ENCODE peak calls at places on chromosome 16, in five cellular contexts. One of them, this sample, is unnamed.

GRCh38 chr16:4244254-4244812 is 2.5 kb upstream of the SRL start:
- DNase-seq in left ventricle myocardium inferior: no peak
- DNase-seq in naive B cell: no peak
- DNase-seq in cardiac muscle cell: peak
- DNase-seq in NCI-H1105: peak
- DNase-seq in this sample: no peak

GRCh38 chr16:14186007-14186953 is 115.2 kb downstream of the MRTFB start:
- DNase-seq in naive B cell: no peak
- DNase-seq in cardiac muscle cell: peak
- DNase-seq in NCI-H1105: no peak
- DNase-seq in left ventricle myocardium inferior: peak
- DNase-seq in this sample: no peak

GRCh38 chr16:85227924-85228462 is 115.7 kb upstream of the CIBAR2 start:
- DNase-seq in left ventricle myocardium inferior: no peak
- DNase-seq in cardiac muscle cell: peak
- DNase-seq in naive B cell: no peak
- DNase-seq in NCI-H1105: no peak
- DNase-seq in this sample: no peak

GRCh38 chr16:31148281-31148728 is 1.6 kb downstream of the PRSS36 start:
- DNase-seq in naive B cell: no peak
- DNase-seq in NCI-H1105: no peak
- DNase-seq in cardiac muscle cell: no peak
- DNase-seq in left ventricle myocardium inferior: no peak
- DNase-seq in this sample: peak

GRCh38 chr16:27321013-27321960 is 7.5 kb downstream of the IL4R start:
- DNase-seq in NCI-H1105: no peak
- DNase-seq in naive B cell: no peak
- DNase-seq in left ventricle myocardium inferior: no peak
- DNase-seq in cardiac muscle cell: no peak
- DNase-seq in this sample: no peak

GRCh38 chr16:3282747-3283524 is at the start of gene ZNF263:
- DNase-seq in naive B cell: peak
- DNase-seq in left ventricle myocardium inferior: peak
- DNase-seq in NCI-H1105: peak
- DNase-seq in cardiac muscle cell: peak
- DNase-seq in this sample: peak

GRCh38 chr16:46833465-46833810 is 2.5 kb upstream of the C16orf87 start:
- DNase-seq in left ventricle myocardium inferior: no peak
- DNase-seq in cardiac muscle cell: no peak
- DNase-seq in NCI-H1105: no peak
- DNase-seq in naive B cell: no peak
- DNase-seq in this sample: no peak

GRCh38 chr16:30721606-30722005 is 22.6 kb downstream of the SRCAP start:
- DNase-seq in naive B cell: no peak
- DNase-seq in cardiac muscle cell: no peak
- DNase-seq in NCI-H1105: no peak
- DNase-seq in left ventricle myocardium inferior: no peak
- DNase-seq in this sample: no peak

GRCh38 chr16:3646348-3646920 is 8.1 kb upstream of the DNASE1 start:
- DNase-seq in left ventricle myocardium inferior: no peak
- DNase-seq in naive B cell: no peak
- DNase-seq in NCI-H1105: peak
- DNase-seq in cardiac muscle cell: no peak
- DNase-seq in this sample: peak

GRCh38 chr16:89366561-89367537 is 123.5 kb downstream of the ANKRD11 start:
- DNase-seq in NCI-H1105: no peak
- DNase-seq in cardiac muscle cell: no peak
- DNase-seq in naive B cell: no peak
- DNase-seq in left ventricle myocardium inferior: no peak
- DNase-seq in this sample: no peak

GRCh38 chr16:14371778-14372431 is 258.2 kb downstream of the PARN start:
- DNase-seq in NCI-H1105: no peak
- DNase-seq in cardiac muscle cell: no peak
- DNase-seq in left ventricle myocardium inferior: no peak
- DNase-seq in naive B cell: no peak
- DNase-seq in this sample: no peak

GRCh38 chr16:19400709-19401108 is 17.0 kb upstream of the TMC5 start:
- DNase-seq in naive B cell: no peak
- DNase-seq in cardiac muscle cell: no peak
- DNase-seq in NCI-H1105: no peak
- DNase-seq in left ventricle myocardium inferior: no peak
- DNase-seq in this sample: no peak

GRCh38 chr16:24024971-24025370 is 189.2 kb downstream of the PRKCB start:
- DNase-seq in left ventricle myocardium inferior: no peak
- DNase-seq in naive B cell: no peak
- DNase-seq in NCI-H1105: no peak
- DNase-seq in cardiac muscle cell: no peak
- DNase-seq in this sample: no peak

GRCh38 chr16:8998114-8998513 is 34.4 kb upstream of the USP7 start:
- DNase-seq in NCI-H1105: no peak
- DNase-seq in naive B cell: no peak
- DNase-seq in left ventricle myocardium inferior: no peak
- DNase-seq in cardiac muscle cell: peak
- DNase-seq in this sample: no peak

GRCh38 chr16:7161886-7162285 is 170.8 kb upstream of the RBFOX1 start:
- DNase-seq in NCI-H1105: no peak
- DNase-seq in naive B cell: no peak
- DNase-seq in left ventricle myocardium inferior: no peak
- DNase-seq in cardiac muscle cell: no peak
- DNase-seq in this sample: no peak

GRCh38 chr16:81511371-81511770 is 66.8 kb downstream of the CMIP start:
- DNase-seq in cardiac muscle cell: peak
- DNase-seq in naive B cell: no peak
- DNase-seq in NCI-H1105: no peak
- DNase-seq in left ventricle myocardium inferior: no peak
- DNase-seq in this sample: no peak

GRCh38 chr16:1362807-1363206 is 11.1 kb downstream of the GNPTG start:
- DNase-seq in naive B cell: no peak
- DNase-seq in NCI-H1105: no peak
- DNase-seq in cardiac muscle cell: no peak
- DNase-seq in left ventricle myocardium inferior: no peak
- DNase-seq in this sample: no peak

GRCh38 chr16:19005561-19006445 is 22.1 kb downstream of the TMC7 start:
- DNase-seq in cardiac muscle cell: no peak
- DNase-seq in left ventricle myocardium inferior: peak
- DNase-seq in NCI-H1105: no peak
- DNase-seq in naive B cell: no peak
- DNase-seq in this sample: no peak

GRCh38 chr16:20300312-20301097 is 26.8 kb downstream of the GP2 start:
- DNase-seq in cardiac muscle cell: peak
- DNase-seq in naive B cell: no peak
- DNase-seq in NCI-H1105: no peak
- DNase-seq in left ventricle myocardium inferior: peak
- DNase-seq in this sample: no peak

GRCh38 chr16:73418746-73419145 is 370.8 kb upstream of the ZFHX3 start:
- DNase-seq in naive B cell: no peak
- DNase-seq in NCI-H1105: no peak
- DNase-seq in left ventricle myocardium inferior: no peak
- DNase-seq in cardiac muscle cell: peak
- DNase-seq in this sample: no peak

GRCh38 chr16:48901712-48902374 is 291.9 kb upstream of the N4BP1 start:
- DNase-seq in naive B cell: no peak
- DNase-seq in NCI-H1105: peak
- DNase-seq in left ventricle myocardium inferior: no peak
- DNase-seq in cardiac muscle cell: no peak
- DNase-seq in this sample: no peak

GRCh38 chr16:4634768-4635167 is 10.1 kb downstream of the MGRN1 start:
- DNase-seq in left ventricle myocardium inferior: no peak
- DNase-seq in cardiac muscle cell: no peak
- DNase-seq in naive B cell: no peak
- DNase-seq in NCI-H1105: no peak
- DNase-seq in this sample: no peak

GRCh38 chr16:11201498-11202259 is 54.3 kb downstream of the SOCS1 start:
- DNase-seq in cardiac muscle cell: peak
- DNase-seq in left ventricle myocardium inferior: no peak
- DNase-seq in NCI-H1105: no peak
- DNase-seq in naive B cell: no peak
- DNase-seq in this sample: no peak

GRCh38 chr16:85436636-85437160 is 176.4 kb upstream of the GSE1 start:
- DNase-seq in NCI-H1105: no peak
- DNase-seq in left ventricle myocardium inferior: no peak
- DNase-seq in cardiac muscle cell: peak
- DNase-seq in naive B cell: no peak
- DNase-seq in this sample: no peak

GRCh38 chr16:51337662-51338061 is 186.6 kb upstream of the SALL1 start:
- DNase-seq in NCI-H1105: no peak
- DNase-seq in left ventricle myocardium inferior: no peak
- DNase-seq in cardiac muscle cell: no peak
- DNase-seq in naive B cell: no peak
- DNase-seq in this sample: no peak

GRCh38 chr16:27149986-27150385 is 53.3 kb upstream of the KDM8 start:
- DNase-seq in cardiac muscle cell: no peak
- DNase-seq in NCI-H1105: no peak
- DNase-seq in naive B cell: no peak
- DNase-seq in left ventricle myocardium inferior: no peak
- DNase-seq in this sample: no peak

GRCh38 chr16:66714659-66715307 is 18.2 kb upstream of the CMTM4 start:
- DNase-seq in NCI-H1105: peak
- DNase-seq in naive B cell: no peak
- DNase-seq in cardiac muscle cell: no peak
- DNase-seq in left ventricle myocardium inferior: no peak
- DNase-seq in this sample: no peak

GRCh38 chr16:87581867-87582220 is 20.5 kb upstream of the JPH3 start:
- DNase-seq in cardiac muscle cell: peak
- DNase-seq in left ventricle myocardium inferior: peak
- DNase-seq in NCI-H1105: no peak
- DNase-seq in naive B cell: no peak
- DNase-seq in this sample: no peak

GRCh38 chr16:25553711-25554436 is 137.9 kb upstream of the HS3ST4 start:
- DNase-seq in left ventricle myocardium inferior: no peak
- DNase-seq in NCI-H1105: no peak
- DNase-seq in cardiac muscle cell: no peak
- DNase-seq in naive B cell: no peak
- DNase-seq in this sample: no peak

GRCh38 chr16:48381201-48381600 is 4.0 kb downstream of the SIAH1 start:
- DNase-seq in naive B cell: no peak
- DNase-seq in left ventricle myocardium inferior: no peak
- DNase-seq in cardiac muscle cell: peak
- DNase-seq in NCI-H1105: no peak
- DNase-seq in this sample: no peak

GRCh38 chr16:56423584-56424403 is 1.6 kb downstream of the AMFR start:
- DNase-seq in cardiac muscle cell: no peak
- DNase-seq in left ventricle myocardium inferior: no peak
- DNase-seq in NCI-H1105: no peak
- DNase-seq in naive B cell: peak
- DNase-seq in this sample: no peak

GRCh38 chr16:58503863-58504688 is 4.1 kb downstream of the NDRG4 start:
- DNase-seq in naive B cell: no peak
- DNase-seq in left ventricle myocardium inferior: no peak
- DNase-seq in cardiac muscle cell: no peak
- DNase-seq in NCI-H1105: no peak
- DNase-seq in this sample: peak

GRCh38 chr16:57810197-57811024 is 8.1 kb upstream of the KIFC3 start:
- DNase-seq in cardiac muscle cell: peak
- DNase-seq in naive B cell: no peak
- DNase-seq in NCI-H1105: no peak
- DNase-seq in left ventricle myocardium inferior: peak
- DNase-seq in this sample: peak

GRCh38 chr16:68782198-68783174 is 45.4 kb downstream of the CDH1 start:
- DNase-seq in left ventricle myocardium inferior: no peak
- DNase-seq in cardiac muscle cell: no peak
- DNase-seq in naive B cell: peak
- DNase-seq in NCI-H1105: no peak
- DNase-seq in this sample: no peak

GRCh38 chr16:64892843-64893242 is 229.0 kb downstream of the CDH11 start:
- DNase-seq in NCI-H1105: no peak
- DNase-seq in naive B cell: no peak
- DNase-seq in left ventricle myocardium inferior: no peak
- DNase-seq in cardiac muscle cell: peak
- DNase-seq in this sample: no peak

This sample was measured in lower lobe of right lung.